ENCODE peak calls at places on chromosomes 12 and 14, in four cellular contexts. A is GM12878, E is IMR-90, S is K562. K is an unnamed sample.

GRCh38 chr12:47223848-47224213 is 144.1 kb upstream of the AMIGO2 start:
- DNase-seq in A (no peak), S (no peak), E (peak), K (peak)

GRCh38 chr12:20528208-20528607 is 159.9 kb downstream of the PDE3A start:
- DNase-seq in S (no peak), E (no peak), A (no peak), K (no peak)

GRCh38 chr12:57837779-57838562 is 8.6 kb downstream of the CTDSP2 start:
- DNase-seq in E (peak), S (no peak), A (no peak), K (peak)

GRCh38 chr14:39085933-39086332 is 17.1 kb downstream of the SEC23A start:
- DNase-seq in A (no peak), E (peak), S (no peak), K (no peak)

GRCh38 chr12:13390921-13391320 is 194.4 kb downstream of the EMP1 start:
- DNase-seq in E (no peak), S (no peak), A (no peak), K (no peak)

GRCh38 chr12:109892748-109893147 is 7.3 kb upstream of the TCHP start:
- DNase-seq in S (no peak), A (peak), E (no peak), K (no peak)

GRCh38 chr12:108833355-108833733 is 24.0 kb downstream of the SSH1 start:
- DNase-seq in E (peak), A (no peak), S (no peak), K (peak)

GRCh38 chr12:52349196-52349595 is 18.1 kb downstream of the KRT85 start:
- DNase-seq in A (no peak), E (peak), S (no peak), K (no peak)

GRCh38 chr12:54401127-54401526 is 16.6 kb upstream of the ZNF385A start:
- DNase-seq in S (no peak), A (no peak), E (no peak), K (no peak)

DNA sequence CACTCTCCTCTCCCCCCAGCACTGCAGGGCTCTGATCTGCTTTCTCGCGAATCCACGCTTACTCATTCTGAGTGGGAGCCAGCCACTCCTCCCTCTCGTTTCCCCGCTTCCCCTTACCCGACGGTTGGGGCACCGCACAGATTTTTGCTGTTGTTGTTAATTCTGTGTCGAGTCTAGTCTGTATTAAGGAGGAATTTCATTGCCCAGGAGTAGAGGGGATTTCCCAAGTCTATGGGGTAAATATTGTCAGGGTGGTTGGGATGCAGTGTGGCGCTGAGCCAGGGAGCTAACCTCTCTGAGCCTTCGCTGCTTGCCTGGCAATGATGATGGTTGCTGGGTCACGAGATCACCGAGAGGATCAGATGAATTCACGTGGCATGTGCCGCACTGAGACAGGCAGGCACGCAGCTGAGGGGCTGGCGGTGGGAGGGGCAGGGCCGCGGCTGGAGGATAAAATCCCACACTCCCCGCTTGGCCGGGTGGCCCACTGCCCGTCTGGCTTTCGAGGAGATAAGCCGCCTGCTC is 18.5 kb downstream of the NCOR2 start:
- DNase-seq in A (no peak), S (no peak), E (peak), K (peak)
- TF ChIP-seq FOS in A (no peak), S (no peak), E (no peak), K (no peak)

GRCh38 chr12:1630827-1631591 is 2.0 kb downstream of the WNT5B start:
- DNase-seq in S (no peak), A (no peak), E (peak), K (no peak)
- TF ChIP-seq FOS in S (no peak), A (no peak), E (no peak), K (no peak)

GRCh38 chr12:92602476-92602875 is 100.3 kb upstream of the PLEKHG7 start:
- DNase-seq in S (no peak), A (no peak), E (peak), K (peak)
- TF ChIP-seq FOS in S (no peak), A (no peak), E (no peak), K (peak)

GRCh38 chr14:56892959-56893358 is 82.7 kb upstream of the OTX2 start:
- DNase-seq in A (no peak), E (no peak), S (no peak), K (no peak)
- TF ChIP-seq FOS in A (no peak), E (no peak), S (no peak), K (no peak)

DNA sequence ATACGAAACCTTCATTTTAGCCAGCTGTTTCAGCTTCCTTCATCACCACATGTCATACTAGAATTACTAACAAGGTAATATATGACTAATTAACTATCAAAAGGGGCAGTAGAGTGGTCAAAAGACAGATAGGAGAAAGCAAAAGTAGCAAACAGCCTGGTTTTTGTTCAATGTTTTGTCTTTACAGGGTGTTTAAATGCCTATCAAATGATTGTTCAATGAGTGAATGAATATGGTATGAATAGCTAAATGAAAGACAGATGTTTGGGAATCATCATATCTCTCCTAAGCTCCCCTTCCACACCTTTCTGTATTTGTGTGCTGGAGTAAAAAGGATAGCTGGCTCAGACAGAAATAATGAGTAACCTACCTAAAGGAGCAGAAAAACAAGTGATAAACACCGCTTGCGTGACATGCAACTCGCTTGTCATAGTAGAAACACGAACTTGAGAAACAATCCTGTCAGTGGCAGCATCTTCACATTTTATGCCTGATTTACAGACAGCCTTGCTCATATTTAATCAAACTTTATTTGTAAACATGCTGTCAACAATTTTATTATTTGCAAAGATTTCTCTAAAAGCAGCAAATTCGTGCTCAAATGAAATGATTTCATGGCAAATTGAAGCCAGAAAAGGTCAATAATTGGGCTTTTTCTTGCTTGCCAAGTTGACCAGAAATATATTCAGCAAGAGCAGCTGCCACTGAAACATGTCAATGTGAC is 34.1 kb downstream of the ABCC9 start:
- DNase-seq in A (no peak), E (peak), S (no peak), K (no peak)
- TF ChIP-seq FOS in A (no peak), E (no peak), S (no peak), K (no peak)

DNA sequence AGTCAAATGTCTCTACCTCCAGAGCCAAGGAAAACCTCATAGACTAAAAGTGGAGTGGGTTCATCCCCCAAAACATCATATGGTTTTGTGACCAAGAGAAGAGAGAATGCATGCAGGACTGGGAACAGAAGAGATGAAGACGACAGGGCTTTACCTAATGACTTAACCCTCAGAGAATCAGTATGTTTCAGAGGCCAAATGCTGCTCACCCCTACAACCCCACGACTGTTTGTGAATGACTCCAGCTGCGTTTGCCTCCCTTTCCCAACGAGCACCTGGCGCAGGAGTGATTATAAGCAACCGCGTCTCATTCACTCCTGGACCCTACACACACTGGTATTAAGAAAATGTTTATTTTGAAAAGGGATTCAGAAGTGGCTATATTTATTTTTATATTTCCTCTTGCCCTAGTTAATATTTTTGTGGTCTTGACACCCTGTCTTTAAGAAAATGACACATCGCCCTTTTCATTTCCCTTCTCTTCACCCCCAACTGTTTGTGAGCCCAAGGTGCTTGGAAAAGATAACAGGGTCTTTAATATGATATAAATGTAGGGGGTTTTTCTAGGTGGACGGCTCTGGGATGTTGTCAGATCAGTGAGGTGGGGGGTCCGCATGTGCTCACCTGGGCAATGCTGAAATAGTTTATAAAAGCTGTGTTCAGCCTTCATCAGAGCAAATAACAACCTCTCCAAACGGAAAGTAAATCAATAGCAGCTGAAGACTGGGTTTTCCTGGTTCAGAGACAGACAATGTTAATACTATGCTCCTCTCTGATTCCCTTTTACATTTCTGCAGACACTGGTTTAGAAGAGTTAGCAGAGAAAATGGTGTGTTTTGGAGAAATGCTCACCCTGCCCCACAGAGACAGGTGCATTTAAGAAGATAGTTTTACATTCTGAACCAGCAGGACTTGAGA is 77.7 kb downstream of the SLC15A4 start:
- DNase-seq in S (no peak), A (no peak), E (no peak), K (no peak)
- TF ChIP-seq FOS in S (no peak), A (no peak), E (no peak), K (no peak)

DNA sequence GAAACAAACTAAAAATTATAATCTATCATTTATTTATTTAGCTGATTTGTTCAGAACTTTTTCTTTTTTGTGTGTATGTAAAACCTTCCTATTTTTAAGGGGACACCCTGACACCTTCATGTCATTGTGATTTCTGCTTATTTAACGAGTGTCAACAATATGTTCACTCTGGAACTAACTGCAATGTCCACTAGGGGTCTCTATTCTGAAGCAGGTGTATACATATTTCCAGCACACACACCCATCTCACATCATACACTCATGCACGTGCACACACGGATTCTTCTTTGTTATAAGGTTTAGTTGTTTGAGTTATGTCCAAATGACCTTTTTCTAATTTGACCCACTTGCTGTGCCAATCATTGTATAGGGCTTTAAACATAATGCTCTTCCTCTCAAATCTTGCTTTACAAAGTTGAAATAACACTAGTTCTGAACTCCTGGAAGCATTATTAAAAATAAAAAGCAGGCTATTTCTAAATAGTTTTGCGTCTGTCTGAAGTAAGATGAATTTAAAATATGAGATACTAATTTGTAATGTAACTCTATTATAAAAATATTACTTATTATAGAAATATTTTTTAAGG is 15.5 kb downstream of the E2F7 start:
- DNase-seq in S (peak), A (peak), E (peak), K (peak)
- TF ChIP-seq FOS in S (no peak), A (no peak), E (no peak), K (no peak)

GRCh38 chr14:82779301-82779700 is 1245.6 kb upstream of the SEL1L start:
- DNase-seq in E (no peak), A (no peak), S (no peak), K (no peak)
- TF ChIP-seq FOS in E (no peak), A (no peak), S (no peak), K (no peak)

K was measured in endothelial cell of umbilical vein.